ENCODE peak calls at places on chromosomes 16 and 17, in ten cellular contexts. Z is stimulated activated CD4-positive, alpha-beta T cell treated with anti-CD3 and anti-CD28 coated beads, Interleukin-15, amount 100 ng/mL, for 1 hour; R is NCI-H460; K is iPS-NIHi11; Y is progenitor cell of endocrine pancreas; J is Right ventricle myocardium superior; D is H7; H is aorta; S is stromal cell of bone marrow; N is non-pigmented ciliary epithelial cell. L is an unnamed sample.

GRCh38 chr17:80482058-80482318 is 5.6 kb upstream of the NPTX1 start:
- DNase-seq in N (no peak), J (no peak), R (no peak), K (no peak), Y (no peak), H (no peak), Z (no peak), S (no peak), D (no peak), L (no peak)

GRCh38 chr16:88467433-88468051 is 14.5 kb downstream of the ZFPM1 start:
- DNase-seq in Z (no peak), K (no peak), D (peak), Y (no peak), S (no peak), N (no peak), H (no peak), R (no peak), J (no peak), L (no peak)

GRCh38 chr17:6596941-6597340 is 40.6 kb upstream of the PITPNM3 start:
- DNase-seq in R (no peak), K (no peak), Z (no peak), S (no peak), H (no peak), N (no peak), D (no peak), Y (no peak), J (no peak), L (no peak)

GRCh38 chr17:66357037-66357436 is 54.6 kb downstream of the PRKCA start:
- DNase-seq in Z (no peak), S (no peak), Y (no peak), R (no peak), J (no peak), D (no peak), H (no peak), N (no peak), K (no peak), L (no peak)

GRCh38 chr17:81341347-81342061 is 46.4 kb upstream of the SLC38A10 start:
- DNase-seq in Y (no peak), S (no peak), K (no peak), H (no peak), Z (no peak), D (peak), N (no peak), J (peak), R (no peak), L (no peak)

GRCh38 chr16:88956546-88957455 is 20.2 kb downstream of the CBFA2T3 start:
- DNase-seq in H (peak), R (no peak), S (no peak), N (no peak), D (no peak), J (peak), K (no peak), Y (no peak), Z (no peak), L (no peak)

GRCh38 chr16:49918257-49918656 is 62.3 kb upstream of the ZNF423 start:
- DNase-seq in J (no peak), Y (no peak), H (no peak), Z (no peak), D (peak), S (no peak), R (no peak), K (peak), N (no peak), L (no peak)

GRCh38 chr16:31504159-31504558 is 4.0 kb downstream of the RUSF1 start:
- DNase-seq in J (no peak), D (no peak), Y (no peak), N (no peak), Z (no peak), R (no peak), H (no peak), K (no peak), S (no peak), L (no peak)

GRCh38 chr17:77535435-77535834 is 394.7 kb downstream of the SEC14L1 start:
- DNase-seq in R (no peak), J (no peak), K (no peak), N (no peak), S (no peak), Y (no peak), H (peak), Z (no peak), D (no peak), L (no peak)

GRCh38 chr16:66150691-66151090 is 215.8 kb upstream of the CDH5 start:
- DNase-seq in S (no peak), Z (no peak), J (no peak), R (no peak), H (no peak), Y (no peak), N (no peak), D (no peak), K (no peak), L (no peak)

GRCh38 chr17:68198931-68199836 is 48.7 kb upstream of the AMZ2 start:
- DNase-seq in Z (no peak), K (peak), Y (no peak), H (no peak), D (peak), R (no peak), J (peak), S (no peak), N (no peak), L (no peak)

GRCh38 chr17:59839646-59840328 is 53.0 kb downstream of the TUBD1 start:
- DNase-seq in N (no peak), D (no peak), J (no peak), Z (no peak), R (no peak), S (no peak), H (no peak), K (no peak), Y (no peak), L (no peak)

L was measured in pons.